ENCODE peak calls at places on chromosomes 12 and 14, in seven cellular contexts. Q is astrocyte, P is lung, R is lower lobe of right lung, W is natural killer cell, Y is esophagus squamous epithelium, B is astrocyte of the cerebellum. F is an unnamed sample.

GRCh38 chr14:23154876-23155587 is 28.4 kb downstream of the SLC7A8 start:
- DNase-seq in Q (peak), P (peak), R (peak), W (no peak), Y (no peak), B (peak), F (no peak)

GRCh38 chr12:124404162-124404561 is 109.3 kb downstream of the RFLNA start:
- DNase-seq in Q (no peak), P (no peak), R (no peak), W (no peak), Y (no peak), B (no peak), F (no peak)

GRCh38 chr14:76373456-76373855 is 2.5 kb upstream of the ESRRB start:
- DNase-seq in Q (no peak), P (no peak), R (no peak), W (no peak), Y (no peak), B (no peak), F (no peak)

GRCh38 chr12:28507867-28508266 is 317.6 kb downstream of the CCDC91 start:
- DNase-seq in Q (no peak), P (no peak), R (no peak), W (no peak), Y (no peak), B (no peak), F (no peak)

GRCh38 chr14:104115131-104115600 is 23.2 kb upstream of the KIF26A start:
- DNase-seq in Q (no peak), P (no peak), R (no peak), W (no peak), Y (no peak), B (no peak), F (no peak)

GRCh38 chr14:76396714-76397187 is 20.8 kb downstream of the ESRRB start:
- DNase-seq in Q (peak), P (no peak), R (no peak), W (no peak), Y (no peak), B (no peak), F (no peak)

GRCh38 chr14:70858641-70859040 is 48.6 kb upstream of the PCNX1 start:
- DNase-seq in Q (no peak), P (no peak), R (no peak), W (no peak), Y (no peak), B (no peak), F (no peak)

GRCh38 chr14:104863131-104863862 is 1.8 kb upstream of the CEP170B start:
- DNase-seq in Q (no peak), P (no peak), R (no peak), W (no peak), Y (no peak), B (no peak), F (no peak)

GRCh38 chr12:80195143-80195726 is 95.9 kb downstream of the OTOGL start:
- DNase-seq in Q (peak), P (no peak), R (no peak), W (no peak), Y (no peak), B (peak), F (no peak)

GRCh38 chr14:77490347-77490986 is 8.1 kb downstream of the ISM2 start:
- DNase-seq in Q (no peak), P (no peak), R (no peak), W (no peak), Y (no peak), B (no peak), F (no peak)

GRCh38 chr12:51323966-51324895 is at the start of gene BIN2:
- DNase-seq in Q (no peak), P (peak), R (peak), W (peak), Y (no peak), B (no peak), F (peak)

GRCh38 chr12:56258068-56258819 is at the start of gene ANKRD52:
- DNase-seq in Q (peak), P (peak), R (peak), W (peak), Y (no peak), B (peak), F (peak)

GRCh38 chr14:79544671-79545070 is 666.6 kb downstream of the DIO2 start:
- DNase-seq in Q (peak), P (no peak), R (no peak), W (no peak), Y (no peak), B (peak), F (no peak)

GRCh38 chr14:99562848-99563748 is 40.9 kb downstream of the CCDC85C start:
- DNase-seq in Q (peak), P (peak), R (peak), W (no peak), Y (no peak), B (peak), F (no peak)

GRCh38 chr14:99879401-99880295 is 86.4 kb downstream of the EML1 start:
- DNase-seq in Q (peak), P (no peak), R (no peak), W (no peak), Y (no peak), B (peak), F (no peak)

GRCh38 chr12:48997719-48998496 is 1.3 kb downstream of the DDN start:
- DNase-seq in Q (no peak), P (no peak), R (no peak), W (no peak), Y (no peak), B (no peak), F (peak)

GRCh38 chr12:70543444-70543843 is 93.8 kb downstream of the PTPRB start:
- DNase-seq in Q (peak), P (no peak), R (no peak), W (no peak), Y (no peak), B (peak), F (no peak)

GRCh38 chr12:115002434-115002833 is 318.5 kb upstream of the TBX3 start:
- DNase-seq in Q (no peak), P (no peak), R (no peak), W (no peak), Y (no peak), B (no peak), F (no peak)

GRCh38 chr12:43836455-43836989 is 641 bp downstream of the TMEM117 start:
- DNase-seq in Q (peak), P (no peak), R (no peak), W (no peak), Y (no peak), B (no peak), F (no peak)

GRCh38 chr12:89801284-89801683 is 92.6 kb upstream of the ATP2B1 start:
- DNase-seq in Q (no peak), P (no peak), R (no peak), W (no peak), Y (no peak), B (no peak), F (no peak)

GRCh38 chr14:92726135-92726932 is 22.1 kb downstream of the LGMN start:
- DNase-seq in Q (peak), P (peak), R (peak), W (peak), Y (no peak), B (peak), F (no peak)

GRCh38 chr14:36451346-36452065 is 68.5 kb downstream of the NKX2-1 start:
- DNase-seq in Q (no peak), P (peak), R (peak), W (no peak), Y (no peak), B (no peak), F (no peak)

GRCh38 chr12:29168000-29168399 is 18.9 kb downstream of the FAR2 start:
- DNase-seq in Q (no peak), P (no peak), R (no peak), W (no peak), Y (no peak), B (no peak), F (no peak)

GRCh38 chr14:27243360-27243759 is 645.5 kb upstream of the NOVA1 start:
- DNase-seq in Q (peak), P (no peak), R (no peak), W (no peak), Y (no peak), B (no peak), F (no peak)

GRCh38 chr14:75147423-75148071 is 20.7 kb upstream of the NEK9 start:
- DNase-seq in Q (peak), P (peak), R (peak), W (peak), Y (no peak), B (peak), F (no peak)

GRCh38 chr14:95482967-95483842 is 33.2 kb downstream of the SYNE3 start:
- DNase-seq in Q (peak), P (peak), R (peak), W (no peak), Y (no peak), B (peak), F (no peak)

GRCh38 chr12:10304161-10304574 is 3.5 kb upstream of the KLRD1 start:
- DNase-seq in Q (peak), P (no peak), R (no peak), W (peak), Y (no peak), B (peak), F (no peak)

GRCh38 chr12:123896786-123897185 is 75.8 kb downstream of the CCDC92 start:
- DNase-seq in Q (no peak), P (no peak), R (no peak), W (no peak), Y (no peak), B (no peak), F (no peak)

GRCh38 chr12:70583251-70583650 is 54.0 kb downstream of the PTPRB start:
- DNase-seq in Q (no peak), P (no peak), R (no peak), W (no peak), Y (no peak), B (no peak), F (no peak)

GRCh38 chr14:76034566-76034965 is 49.0 kb downstream of the IFT43 start:
- DNase-seq in Q (no peak), P (no peak), R (no peak), W (no peak), Y (no peak), B (no peak), F (no peak)

GRCh38 chr14:33726685-33727084 is 224.2 kb downstream of the EGLN3 start:
- DNase-seq in Q (no peak), P (no peak), R (no peak), W (no peak), Y (no peak), B (no peak), F (no peak)

GRCh38 chr14:53619625-53620324 is 336.9 kb downstream of the BMP4 start:
- DNase-seq in Q (peak), P (no peak), R (no peak), W (no peak), Y (no peak), B (no peak), F (no peak)

GRCh38 chr12:106791531-106791930 is 17.0 kb downstream of the RIC8B start:
- DNase-seq in Q (no peak), P (no peak), R (no peak), W (no peak), Y (no peak), B (peak), F (no peak)

GRCh38 chr12:94057262-94058151 is 90.9 kb upstream of the PLXNC1 start:
- DNase-seq in Q (peak), P (no peak), R (no peak), W (no peak), Y (no peak), B (no peak), F (no peak)

GRCh38 chr12:56645201-56645716 is 525 bp downstream of the ATP5F1B start:
- DNase-seq in Q (no peak), P (no peak), R (no peak), W (no peak), Y (no peak), B (no peak), F (no peak)

GRCh38 chr12:124679533-124680371 is 112.3 kb upstream of the NCOR2 start:
- DNase-seq in Q (no peak), P (no peak), R (no peak), W (no peak), Y (no peak), B (no peak), F (no peak)

GRCh38 chr14:103679351-103679750 is 35.9 kb downstream of the XRCC3 start:
- DNase-seq in Q (peak), P (no peak), R (peak), W (peak), Y (no peak), B (no peak), F (peak)

GRCh38 chr14:96202441-96203094 is 2.1 kb upstream of the BDKRB2 start:
- DNase-seq in Q (no peak), P (no peak), R (no peak), W (no peak), Y (no peak), B (no peak), F (no peak)

GRCh38 chr12:22670762-22671161 is 45.8 kb downstream of the ETNK1 start:
- DNase-seq in Q (no peak), P (no peak), R (no peak), W (no peak), Y (no peak), B (no peak), F (no peak)
- TF ChIP-seq CTCF in Q (peak), P (no peak), R (peak), W (no peak), Y (no peak), B (no peak), F (no peak)

GRCh38 chr12:101855364-101855884 is 22.0 kb upstream of the DRAM1 start:
- DNase-seq in Q (peak), P (no peak), R (no peak), W (no peak), Y (no peak), B (no peak), F (no peak)
- TF ChIP-seq CTCF in Q (no peak), P (no peak), R (no peak), W (no peak), Y (no peak), B (no peak), F (no peak)

DNA sequence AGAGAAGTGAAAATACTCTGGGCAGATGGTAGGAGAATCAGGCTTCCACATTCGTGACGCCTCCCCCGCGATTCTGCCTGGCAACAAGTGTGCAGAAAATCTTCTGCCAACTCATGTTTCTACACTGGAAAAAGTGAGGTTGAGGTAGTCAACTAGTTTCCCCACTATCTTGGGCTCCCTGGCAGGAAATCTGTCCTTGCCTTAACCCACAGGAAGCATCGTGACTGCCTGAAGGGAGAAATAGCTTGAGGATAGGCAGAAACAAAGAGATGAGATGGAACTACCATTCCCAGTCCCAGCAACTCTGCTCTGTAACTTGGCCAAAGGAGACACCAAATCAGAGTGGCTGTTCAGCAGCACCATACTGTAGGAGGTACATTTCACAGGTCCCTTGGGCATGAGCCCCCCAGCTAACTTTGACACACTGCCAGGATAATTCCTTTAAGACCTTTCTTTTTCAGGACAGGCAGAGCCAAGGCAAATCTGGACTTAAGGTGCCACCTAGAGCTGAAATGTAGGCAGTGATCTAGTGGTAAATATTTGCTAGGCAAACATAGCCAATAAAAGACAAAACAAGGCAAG is 205.0 kb downstream of the PTPRO start:
- DNase-seq in Q (no peak), P (no peak), R (peak), W (no peak), Y (no peak), B (peak), F (no peak)
- TF ChIP-seq CTCF in Q (peak), P (no peak), R (no peak), W (no peak), Y (no peak), B (peak), F (no peak)

DNA sequence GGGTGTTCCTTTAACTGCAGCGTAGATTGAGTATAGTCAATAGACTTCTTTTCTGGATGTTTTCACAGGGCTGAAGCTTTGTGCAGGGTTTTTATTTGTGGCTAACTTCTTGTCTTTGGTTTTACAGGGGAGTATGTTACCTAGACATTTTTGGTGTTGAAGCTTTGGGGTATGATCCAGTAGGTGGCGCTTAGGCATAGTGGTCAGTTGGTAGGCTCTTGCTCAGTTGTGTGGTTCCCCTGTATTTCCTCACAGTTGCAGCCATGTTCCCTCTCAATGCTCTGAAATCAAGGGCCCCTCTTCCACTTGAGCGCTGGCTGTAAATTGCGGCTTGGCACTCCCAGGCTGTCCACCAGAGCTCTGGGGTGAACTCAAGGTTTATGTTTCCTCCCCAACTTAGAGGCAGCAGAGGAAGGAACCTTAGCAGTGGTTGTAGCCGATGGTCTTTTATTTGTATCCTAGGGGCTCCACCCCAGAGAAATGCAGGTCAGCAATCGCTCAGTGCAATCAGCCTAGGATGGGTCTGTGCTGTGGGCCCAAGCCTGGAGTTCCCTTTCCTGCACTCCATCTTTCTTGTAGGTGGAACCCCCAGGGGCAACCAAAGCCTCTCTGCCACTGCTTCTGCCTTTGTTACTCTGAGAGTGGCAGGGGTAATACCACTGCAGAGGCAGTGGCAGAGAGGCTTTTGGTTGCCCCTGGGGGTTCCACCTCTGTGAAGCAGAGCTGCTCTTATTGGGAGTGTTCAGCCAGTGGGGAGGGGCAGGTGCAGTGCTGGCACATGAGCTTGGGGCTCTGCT is 55.1 kb downstream of the CMAS start:
- DNase-seq in Q (peak), P (no peak), R (no peak), W (no peak), Y (no peak), B (peak), F (no peak)
- TF ChIP-seq CTCF in Q (peak), P (peak), R (peak), W (peak), Y (peak), B (peak), F (no peak)

DNA sequence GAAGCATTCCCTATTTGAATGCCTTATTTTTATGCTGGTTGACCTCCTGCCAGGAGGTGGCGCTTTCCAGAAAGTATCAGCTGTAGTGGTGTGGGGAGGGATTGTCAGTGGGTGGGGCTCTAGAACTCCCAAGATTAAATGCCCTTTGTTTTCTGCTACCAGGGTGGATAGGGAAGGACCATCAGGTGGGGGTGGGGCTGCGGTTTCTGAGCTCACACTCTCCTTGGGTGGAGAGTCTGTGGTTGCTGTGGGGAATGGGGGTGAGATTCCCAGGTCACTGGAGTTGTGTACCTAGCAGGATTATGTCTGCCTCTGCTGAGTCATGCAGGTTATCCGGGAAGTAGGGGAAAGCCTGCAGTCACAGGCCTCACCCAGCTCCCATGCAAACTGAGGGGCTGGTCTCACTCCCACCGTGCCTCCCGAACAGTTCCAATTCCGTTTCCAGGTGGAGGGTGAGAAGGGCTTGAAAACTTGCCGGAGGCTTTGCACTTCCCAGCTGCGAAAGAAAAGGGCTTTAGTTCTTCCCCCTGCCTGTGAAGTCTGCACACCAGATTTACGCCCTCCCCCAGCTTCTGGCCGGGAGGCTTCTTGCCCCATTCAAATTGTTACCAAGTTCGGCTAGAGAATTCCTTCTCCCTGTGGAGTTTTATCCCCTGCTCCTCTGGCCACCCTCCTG is 68.4 kb downstream of the ALG10B start:
- DNase-seq in Q (no peak), P (no peak), R (peak), W (no peak), Y (no peak), B (no peak), F (no peak)
- TF ChIP-seq CTCF in Q (no peak), P (no peak), R (no peak), W (no peak), Y (no peak), B (no peak), F (no peak)

DNA sequence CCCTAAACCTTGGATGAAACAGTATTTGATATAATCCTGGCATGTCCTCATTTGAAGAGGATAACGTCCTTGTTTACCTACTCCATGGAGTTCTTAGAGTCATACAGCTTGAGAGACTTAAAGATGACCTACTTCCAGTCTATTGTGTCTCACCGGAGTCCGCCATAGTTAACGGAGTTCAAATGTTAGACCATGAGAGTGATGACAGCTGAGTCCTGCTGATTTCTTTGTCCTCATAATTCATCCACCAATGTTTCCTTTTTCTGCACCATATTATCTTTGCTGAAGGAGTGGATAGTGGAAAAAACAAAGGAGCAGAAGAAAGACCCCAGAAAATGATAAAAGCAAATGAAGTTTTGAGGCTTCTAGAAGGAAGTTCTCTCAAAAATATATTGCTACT is 75.8 kb upstream of the HIF1A start:
- DNase-seq in Q (no peak), P (no peak), R (no peak), W (no peak), Y (no peak), B (no peak), F (no peak)
- TF ChIP-seq CTCF in Q (no peak), P (no peak), R (no peak), W (no peak), Y (no peak), B (no peak), F (no peak)

GRCh38 chr14:31084385-31084784 is 58.2 kb upstream of the STRN3 start:
- DNase-seq in Q (no peak), P (no peak), R (no peak), W (no peak), Y (no peak), B (no peak), F (peak)
- TF ChIP-seq CTCF in Q (no peak), P (no peak), R (no peak), W (no peak), Y (no peak), B (no peak), F (no peak)

F was measured in activated B cell treated with CpG ODN at 0.5 μM for 24 hours.